ENCODE peak calls at places on chromosomes 7 and 10, in four cellular contexts. Y is fibroblast of pulmonary artery, B is BE2C, H is AG08395. V is an unnamed sample.

GRCh38 chr7:100632951-100633717 is 8.2 kb downstream of the TFR2 start:
- DNase-seq in B (peak; percentile 70), H (peak; percentile 57), Y (peak; percentile 24), V (no peak)

GRCh38 chr10:102926842-102927241 is 8.7 kb downstream of the CNNM2 start:
- DNase-seq in H (no peak), Y (no peak), B (no peak), V (no peak)

GRCh38 chr10:514137-514671 is 175.3 kb downstream of the DIP2C start:
- DNase-seq in H (no peak), Y (no peak), B (no peak), V (no peak)

GRCh38 chr10:3887885-3888476 is 103.0 kb upstream of the KLF6 start:
- DNase-seq in H (peak; percentile 82), B (no peak), Y (peak; percentile 96), V (peak; percentile 81)

GRCh38 chr10:106978746-106979145 is 185.8 kb downstream of the SORCS1 start:
- DNase-seq in Y (no peak), B (no peak), H (no peak), V (no peak)

GRCh38 chr10:129970404-129971364 is 6.6 kb upstream of the EBF3 start:
- DNase-seq in B (no peak), H (no peak), Y (no peak), V (no peak)

GRCh38 chr10:53064609-53065008 is 292.0 kb upstream of the MBL2 start:
- DNase-seq in B (no peak), Y (no peak), H (no peak), V (no peak)

GRCh38 chr10:28668363-28669226 is 8.7 kb upstream of the BAMBI start:
- DNase-seq in B (peak; percentile 70), Y (peak; percentile 37), H (peak; percentile 38), V (no peak)

GRCh38 chr7:26944486-26944885 is 80.1 kb upstream of the SKAP2 start:
- DNase-seq in H (no peak), Y (no peak), B (no peak), V (no peak)

GRCh38 chr10:71576842-71577241 is 142.7 kb downstream of the C10orf105 start:
- DNase-seq in H (no peak), B (no peak), Y (no peak), V (no peak)

GRCh38 chr7:137579913-137580640 is 236.5 kb upstream of the PTN start:
- DNase-seq in B (no peak), H (peak; percentile 41), Y (peak; percentile 92), V (peak; percentile 66)

GRCh38 chr10:109978481-109978880 is 29.3 kb upstream of the ADD3 start:
- DNase-seq in H (peak; percentile 27), Y (peak; percentile 83), B (peak; percentile 33), V (no peak)

GRCh38 chr7:130723784-130724183 is 10.2 kb downstream of the KLF14 start:
- DNase-seq in H (no peak), B (no peak), Y (peak; percentile 13), V (no peak)

GRCh38 chr10:75827591-75827990 is 396.2 kb downstream of the LRMDA start:
- DNase-seq in H (no peak), B (no peak), Y (no peak), V (no peak)

GRCh38 chr7:148501707-148502139 is 88.8 kb upstream of the C7orf33 start:
- DNase-seq in Y (peak; percentile 12), B (no peak), H (no peak), V (no peak)

GRCh38 chr7:101235050-101235449 is 2.6 kb downstream of the CLDN15 start:
- DNase-seq in Y (no peak), H (no peak), B (no peak), V (no peak)

GRCh38 chr7:151260883-151261282 is 12.4 kb upstream of the SMARCD3 start:
- DNase-seq in Y (no peak), B (no peak), H (no peak), V (no peak)

GRCh38 chr7:81608748-81609382 is 161.0 kb downstream of the HGF start:
- DNase-seq in B (no peak), Y (peak; percentile 72), H (no peak), V (no peak)

GRCh38 chr7:28989596-28989980 is 31.5 kb upstream of the TRIL start:
- DNase-seq in Y (no peak), B (no peak), H (no peak), V (no peak)

GRCh38 chr10:68406111-68406814 is 814 bp downstream of the RUFY2 start:
- DNase-seq in B (peak; percentile 65), Y (peak; percentile 75), H (peak; percentile 78), V (peak; percentile 31)

V was measured in stromal cell of bone marrow.